ENCODE peak calls at places on chromosomes 1 and 21, in six cellular contexts. One of them, this sample, is unnamed. For H3K4me1, the result is how much of the 10 kb centered on the place peaks cover.

GRCh38 chr1:3668148-3668547 is 15.8 kb downstream of the TP73 start:
- DNase-seq in heart left ventricle: no peak
- DNase-seq in A549: no peak
- DNase-seq in endodermal cell: no peak
- DNase-seq in kidney: peak
- DNase-seq in IMR-90: no peak
- DNase-seq in this sample: no peak

GRCh38 chr1:109615879-109616278 is 3.5 kb downstream of the GNAT2 start:
- DNase-seq in heart left ventricle: no peak
- DNase-seq in A549: no peak
- DNase-seq in endodermal cell: peak
- DNase-seq in kidney: no peak
- DNase-seq in IMR-90: peak
- DNase-seq in this sample: no peak

GRCh38 chr21:38179504-38179900 is 77.3 kb upstream of the KCNJ15 start:
- DNase-seq in heart left ventricle: no peak
- DNase-seq in A549: no peak
- DNase-seq in endodermal cell: no peak
- DNase-seq in kidney: no peak
- DNase-seq in IMR-90: peak
- DNase-seq in this sample: no peak

GRCh38 chr1:235415008-235415904 is 48.0 kb downstream of the TBCE start:
- DNase-seq in heart left ventricle: peak
- DNase-seq in A549: peak
- DNase-seq in endodermal cell: peak
- DNase-seq in kidney: no peak
- DNase-seq in IMR-90: peak
- DNase-seq in this sample: no peak

GRCh38 chr1:22452401-22452963 is 831 bp downstream of the ZBTB40 start:
- DNase-seq in heart left ventricle: peak
- DNase-seq in A549: no peak
- DNase-seq in endodermal cell: peak
- DNase-seq in kidney: no peak
- DNase-seq in IMR-90: peak
- DNase-seq in this sample: no peak

GRCh38 chr1:10101929-10102328 is 69.2 kb downstream of the UBE4B start:
- DNase-seq in heart left ventricle: no peak
- DNase-seq in A549: no peak
- DNase-seq in endodermal cell: no peak
- DNase-seq in kidney: no peak
- DNase-seq in IMR-90: no peak
- DNase-seq in this sample: no peak

GRCh38 chr1:218443255-218443654 is 98.1 kb downstream of the TGFB2 start:
- DNase-seq in heart left ventricle: no peak
- DNase-seq in A549: no peak
- DNase-seq in endodermal cell: no peak
- DNase-seq in kidney: no peak
- DNase-seq in IMR-90: no peak
- DNase-seq in this sample: no peak

GRCh38 chr1:233790662-233791371 is 113.7 kb upstream of the SLC35F3 start:
- DNase-seq in heart left ventricle: peak
- DNase-seq in A549: peak
- DNase-seq in endodermal cell: peak
- DNase-seq in kidney: no peak
- DNase-seq in IMR-90: peak
- DNase-seq in this sample: no peak

GRCh38 chr1:200372095-200372884 is 37.5 kb downstream of the ZNF281 start:
- DNase-seq in heart left ventricle: no peak
- DNase-seq in A549: peak
- DNase-seq in endodermal cell: peak
- DNase-seq in kidney: no peak
- DNase-seq in IMR-90: peak
- DNase-seq in this sample: no peak

GRCh38 chr1:197471248-197472035 is 203.4 kb downstream of the CRB1 start:
- DNase-seq in heart left ventricle: no peak
- DNase-seq in A549: no peak
- DNase-seq in endodermal cell: peak
- DNase-seq in kidney: no peak
- DNase-seq in IMR-90: no peak
- DNase-seq in this sample: no peak

GRCh38 chr1:32769524-32770220 is 47.5 kb downstream of the YARS1 start:
- DNase-seq in heart left ventricle: no peak
- DNase-seq in A549: peak
- DNase-seq in endodermal cell: no peak
- DNase-seq in kidney: peak
- DNase-seq in IMR-90: peak
- DNase-seq in this sample: no peak

GRCh38 chr1:53135735-53136114 is 6.7 kb downstream of the SLC1A7 start:
- DNase-seq in heart left ventricle: no peak
- DNase-seq in A549: peak
- DNase-seq in endodermal cell: no peak
- DNase-seq in kidney: no peak
- DNase-seq in IMR-90: peak
- DNase-seq in this sample: peak

GRCh38 chr1:118963456-118964430 is 24.4 kb downstream of the TBX15 start:
- DNase-seq in heart left ventricle: no peak
- DNase-seq in A549: peak
- DNase-seq in endodermal cell: no peak
- DNase-seq in kidney: no peak
- DNase-seq in IMR-90: peak
- DNase-seq in this sample: no peak

GRCh38 chr1:51792864-51793263 is 85.7 kb downstream of the NRDC start:
- DNase-seq in heart left ventricle: no peak
- DNase-seq in A549: peak
- DNase-seq in endodermal cell: no peak
- DNase-seq in kidney: no peak
- DNase-seq in IMR-90: peak
- DNase-seq in this sample: no peak

GRCh38 chr1:208237241-208237640 is 6.9 kb downstream of the PLXNA2 start:
- DNase-seq in heart left ventricle: no peak
- DNase-seq in A549: no peak
- DNase-seq in endodermal cell: no peak
- DNase-seq in kidney: no peak
- DNase-seq in IMR-90: no peak
- DNase-seq in this sample: peak
- H3K4me1 ChIP-seq in heart left ventricle: under half
- H3K4me1 ChIP-seq in A549: under half
- H3K4me1 ChIP-seq in endodermal cell: under half
- H3K4me1 ChIP-seq in kidney: under half
- H3K4me1 ChIP-seq in IMR-90: under half
- H3K4me1 ChIP-seq in this sample: half or more

GRCh38 chr1:62318756-62319544 is at the start of gene KANK4:
- DNase-seq in heart left ventricle: no peak
- DNase-seq in A549: no peak
- DNase-seq in endodermal cell: peak
- DNase-seq in kidney: no peak
- DNase-seq in IMR-90: no peak
- DNase-seq in this sample: no peak

GRCh38 chr1:62318320-62318755 is 896 bp downstream of the KANK4 start:
- DNase-seq in heart left ventricle: no peak
- DNase-seq in A549: no peak
- DNase-seq in endodermal cell: peak
- DNase-seq in kidney: no peak
- DNase-seq in IMR-90: no peak
- DNase-seq in this sample: no peak

GRCh38 chr1:62317021-62317768 is 2.0 kb downstream of the KANK4 start:
- DNase-seq in heart left ventricle: no peak
- DNase-seq in A549: no peak
- DNase-seq in endodermal cell: peak
- DNase-seq in kidney: no peak
- DNase-seq in IMR-90: no peak
- DNase-seq in this sample: no peak

GRCh38 chr1:62325076-62325475 is 5.8 kb upstream of the KANK4 start:
- DNase-seq in heart left ventricle: no peak
- DNase-seq in A549: no peak
- DNase-seq in endodermal cell: no peak
- DNase-seq in kidney: no peak
- DNase-seq in IMR-90: peak
- DNase-seq in this sample: no peak

GRCh38 chr1:62321438-62321837 is 2.2 kb upstream of the KANK4 start:
- DNase-seq in heart left ventricle: no peak
- DNase-seq in A549: peak
- DNase-seq in endodermal cell: no peak
- DNase-seq in kidney: no peak
- DNase-seq in IMR-90: peak
- DNase-seq in this sample: no peak
- H3K4me1 ChIP-seq in heart left ventricle: under half
- H3K4me1 ChIP-seq in A549: under half
- H3K4me1 ChIP-seq in endodermal cell: under half
- H3K4me1 ChIP-seq in kidney: under half
- H3K4me1 ChIP-seq in IMR-90: under half
- H3K4me1 ChIP-seq in this sample: under half

GRCh38 chr1:151638074-151638775 is 26.4 kb downstream of the SNX27 start:
- DNase-seq in heart left ventricle: no peak
- DNase-seq in A549: no peak
- DNase-seq in endodermal cell: no peak
- DNase-seq in kidney: no peak
- DNase-seq in IMR-90: no peak
- DNase-seq in this sample: no peak
- H3K4me1 ChIP-seq in heart left ventricle: under half
- H3K4me1 ChIP-seq in A549: under half
- H3K4me1 ChIP-seq in endodermal cell: under half
- H3K4me1 ChIP-seq in kidney: under half
- H3K4me1 ChIP-seq in IMR-90: under half
- H3K4me1 ChIP-seq in this sample: under half

GRCh38 chr1:222768592-222768991 is 31.6 kb downstream of the FAM177B start:
- DNase-seq in heart left ventricle: no peak
- DNase-seq in A549: no peak
- DNase-seq in endodermal cell: no peak
- DNase-seq in kidney: no peak
- DNase-seq in IMR-90: no peak
- DNase-seq in this sample: no peak
- H3K4me1 ChIP-seq in heart left ventricle: under half
- H3K4me1 ChIP-seq in A549: under half
- H3K4me1 ChIP-seq in endodermal cell: under half
- H3K4me1 ChIP-seq in kidney: under half
- H3K4me1 ChIP-seq in IMR-90: under half
- H3K4me1 ChIP-seq in this sample: under half

This sample was measured in suprapubic skin.